ENCODE peak calls at places on chromosome 2, in six cellular contexts. A is spleen, R is uterus, K is Peyer's patch, G is transverse colon, Z is NB4. D is an unnamed sample.
A peak's percentile ranks its signal among the peaks of the same experiment; 100 is the strongest.

GRCh38 chr2:74457549-74458131 is 598 bp upstream of the WBP1 start:
- DNase-seq in A (peak; percentile 97), R (peak; percentile 58), K (peak; percentile 88), G (peak; percentile 86), Z (peak; percentile 79), D (peak; percentile 95)

GRCh38 chr2:209496586-209496982 is 72.7 kb downstream of the MAP2 start:
- DNase-seq in A (no peak), R (no peak), K (no peak), G (no peak), Z (no peak), D (no peak)

GRCh38 chr2:37523861-37524362 is 147.5 kb downstream of the CDC42EP3 start:
- DNase-seq in A (no peak), R (peak; percentile 90), K (no peak), G (peak; percentile 21), Z (peak; percentile 83), D (no peak)

GRCh38 chr2:8954990-8955389 is 48.5 kb downstream of the MBOAT2 start:
- DNase-seq in A (no peak), R (no peak), K (no peak), G (no peak), Z (no peak), D (no peak)

GRCh38 chr2:190123956-190124355 is 61.4 kb upstream of the MSTN start:
- DNase-seq in A (no peak), R (no peak), K (no peak), G (no peak), Z (no peak), D (no peak)

GRCh38 chr2:100290718-100291151 is 31.6 kb downstream of the LONRF2 start:
- DNase-seq in A (no peak), R (no peak), K (no peak), G (no peak), Z (no peak), D (no peak)

GRCh38 chr2:175892046-175892445 is 110.0 kb downstream of the LNPK start:
- DNase-seq in A (no peak), R (no peak), K (no peak), G (no peak), Z (no peak), D (no peak)

GRCh38 chr2:9637330-9637729 is 6.5 kb upstream of the YWHAQ start:
- DNase-seq in A (no peak), R (no peak), K (no peak), G (no peak), Z (no peak), D (no peak)

GRCh38 chr2:229974271-229974670 is 52.0 kb downstream of the FBXO36 start:
- DNase-seq in A (no peak), R (no peak), K (no peak), G (no peak), Z (no peak), D (no peak)

GRCh38 chr2:162344617-162344950 is 652 bp downstream of the GCA start:
- DNase-seq in A (peak; percentile 84), R (no peak), K (no peak), G (peak; percentile 16), Z (no peak), D (no peak)

GRCh38 chr2:10433948-10434884 is 13.9 kb downstream of the ODC1 start:
- DNase-seq in A (peak; percentile 82), R (no peak), K (no peak), G (no peak), Z (peak; percentile 19), D (no peak)

GRCh38 chr2:130381145-130381544 is 25.3 kb downstream of the PTPN18 start:
- DNase-seq in A (no peak), R (no peak), K (no peak), G (no peak), Z (no peak), D (no peak)

GRCh38 chr2:102839668-102840388 is 78.0 kb downstream of the TMEM182 start:
- DNase-seq in A (no peak), R (no peak), K (no peak), G (no peak), Z (peak; percentile 59), D (no peak)

GRCh38 chr2:201955702-201956141 is 77.9 kb upstream of the FZD7 start:
- DNase-seq in A (no peak), R (peak; percentile 75), K (no peak), G (no peak), Z (peak; percentile 64), D (no peak)

GRCh38 chr2:10863047-10863446 is 48.7 kb upstream of the KCNF1 start:
- DNase-seq in A (no peak), R (no peak), K (no peak), G (no peak), Z (no peak), D (no peak)

GRCh38 chr2:206408323-206409320 is 34.7 kb upstream of the ADAM23 start:
- DNase-seq in A (no peak), R (no peak), K (no peak), G (no peak), Z (no peak), D (no peak)

GRCh38 chr2:225041210-225041870 is 928 bp downstream of the DOCK10 start:
- DNase-seq in A (peak; percentile 86), R (no peak), K (peak; percentile 56), G (peak; percentile 51), Z (peak; percentile 83), D (no peak)

GRCh38 chr2:191020742-191021381 is 6.9 kb upstream of the STAT1 start:
- DNase-seq in A (no peak), R (peak; percentile 72), K (no peak), G (peak; percentile 24), Z (peak; percentile 88), D (peak; percentile 87)

GRCh38 chr2:127193164-127193947 is 26.7 kb downstream of the CYP27C1 start:
- DNase-seq in A (peak; percentile 62), R (no peak), K (no peak), G (no peak), Z (no peak), D (no peak)

GRCh38 chr2:84855730-84856129 is 25.2 kb downstream of the TRABD2A start:
- DNase-seq in A (no peak), R (no peak), K (no peak), G (no peak), Z (no peak), D (peak; percentile 69)

DNA sequence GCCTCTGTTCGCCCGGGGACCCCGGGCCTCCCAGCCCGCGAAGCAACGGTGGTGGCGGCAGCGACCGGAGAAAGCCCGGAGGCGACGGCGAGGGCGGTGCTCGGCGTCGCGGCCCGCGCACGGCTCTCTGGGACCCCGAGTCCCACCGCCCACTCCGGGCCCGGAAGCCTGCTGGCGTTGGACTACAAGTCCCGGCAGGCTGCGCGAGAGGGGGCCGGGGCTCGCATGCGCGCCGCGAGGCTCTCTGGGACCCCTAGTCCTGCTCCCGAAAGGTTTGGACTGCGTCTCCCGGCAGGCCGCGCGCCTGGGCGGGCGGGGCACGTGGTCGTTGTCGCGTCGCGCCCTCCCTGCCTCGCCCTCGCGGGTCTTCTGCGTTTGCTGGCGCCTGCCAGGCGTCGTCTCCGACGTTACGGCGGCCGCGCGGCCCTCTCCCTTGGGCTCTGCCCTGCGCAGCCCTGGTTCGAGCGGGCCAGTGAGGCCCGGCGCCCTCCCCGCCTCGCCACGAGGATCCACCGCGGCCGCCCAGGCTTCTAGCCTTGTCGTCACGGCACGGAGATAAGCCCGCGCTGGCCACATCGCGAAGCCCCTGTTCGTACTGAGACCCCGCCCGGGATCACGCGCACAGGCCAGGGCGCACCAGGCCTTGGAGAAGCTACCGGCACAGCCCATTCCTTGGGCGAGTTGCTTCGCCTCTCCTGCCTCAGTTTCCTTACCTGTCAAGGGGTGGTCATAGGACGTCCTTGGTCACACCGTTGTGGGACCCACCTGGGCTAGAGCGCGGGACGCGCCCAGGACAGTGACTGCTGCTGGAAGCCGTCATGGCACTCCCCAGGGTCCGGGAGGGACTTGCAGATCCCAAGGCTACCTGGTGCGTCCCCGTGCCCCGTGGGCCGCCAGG is at the start of gene STK25:
- DNase-seq in A (peak; percentile 99), R (peak; percentile 96), K (peak; percentile 98), G (peak; percentile 98), Z (peak; percentile 99), D (peak; percentile 97)
- TF ChIP-seq POLR2A in A (no peak), R (peak; percentile 83), K (peak; percentile 51), G (peak; percentile 65), Z (peak; percentile 26), D (no peak)

DNA sequence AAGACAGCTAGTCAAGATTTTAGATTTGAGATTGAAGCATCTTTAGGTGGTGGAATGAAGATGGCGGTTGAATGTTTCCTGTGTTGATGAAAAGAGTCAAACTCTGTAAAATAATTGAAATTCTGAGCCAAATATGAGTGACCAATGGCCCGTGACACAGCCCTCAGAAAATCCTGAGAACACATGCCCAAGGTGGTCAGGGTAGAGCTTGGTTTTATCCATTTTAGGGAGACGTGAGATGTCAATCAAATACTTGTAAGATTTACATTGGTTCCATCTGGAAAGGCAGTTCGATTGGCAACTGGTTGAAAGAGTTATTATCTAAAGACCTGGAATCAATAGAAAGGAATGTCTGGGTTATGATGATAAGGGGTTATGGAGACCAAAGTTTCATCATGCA is 198.0 kb upstream of the AGAP1 start:
- DNase-seq in A (no peak), R (no peak), K (no peak), G (no peak), Z (no peak), D (no peak)
- TF ChIP-seq CTCF in A (no peak), R (no peak), K (no peak), G (no peak), Z (no peak), D (no peak)

GRCh38 chr2:70118798-70119454 is 31.6 kb downstream of the PCBP1 start:
- DNase-seq in A (peak; percentile 46), R (no peak), K (no peak), G (no peak), Z (peak; percentile 81), D (no peak)

GRCh38 chr2:70122470-70122869 is 35.2 kb downstream of the PCBP1 start:
- DNase-seq in A (no peak), R (no peak), K (no peak), G (no peak), Z (no peak), D (no peak)

GRCh38 chr2:70123051-70123828 is 36.0 kb downstream of the PCBP1 start:
- DNase-seq in A (peak; percentile 77), R (peak; percentile 79), K (no peak), G (peak; percentile 43), Z (no peak), D (peak; percentile 75)

GRCh38 chr2:70123829-70124117 is 36.5 kb downstream of the PCBP1 start:
- DNase-seq in A (no peak), R (no peak), K (no peak), G (no peak), Z (no peak), D (no peak)

DNA sequence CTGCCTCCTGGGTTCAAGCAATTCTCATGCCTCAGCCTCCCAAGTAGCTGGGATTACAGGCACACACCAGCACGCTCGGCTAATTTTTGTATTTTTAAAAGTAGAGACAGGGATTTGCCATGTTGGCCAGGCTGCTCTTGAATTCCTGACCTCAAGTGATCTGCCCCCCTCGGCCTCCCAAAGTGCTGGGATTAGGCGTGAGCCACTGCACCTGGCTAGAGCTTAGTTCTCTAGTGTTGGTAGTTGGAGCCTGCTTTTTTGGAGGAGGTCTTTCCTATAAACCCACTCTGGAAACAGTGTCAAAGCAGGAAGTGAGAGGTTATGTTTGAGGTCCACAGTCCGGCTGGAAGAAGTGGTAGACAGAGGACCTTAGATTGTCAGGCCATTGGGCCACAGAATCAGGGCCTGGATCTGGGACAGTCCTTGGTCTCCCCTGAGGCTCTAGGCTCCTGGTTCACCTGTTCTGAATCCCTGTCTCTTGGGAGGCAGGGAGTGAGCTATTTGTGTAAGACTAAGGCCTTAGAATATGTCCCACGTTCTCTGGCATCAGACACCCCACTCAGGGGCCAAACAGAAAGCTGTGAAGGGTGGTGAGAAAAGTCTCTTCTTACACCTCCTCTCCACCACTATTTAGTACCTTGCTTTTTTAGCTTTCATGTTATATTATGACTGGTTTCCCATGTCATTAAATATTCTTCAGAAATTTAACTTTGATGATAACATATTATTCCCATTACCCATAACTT is 34.5 kb downstream of the PCBP1 start:
- DNase-seq in A (peak; percentile 70), R (no peak), K (no peak), G (no peak), Z (no peak), D (no peak)
- H3K4me3 ChIP-seq in A (no peak overlapping the region), R (no peak overlapping the region), K (no peak overlapping the region), G (no peak overlapping the region), Z (no peak overlapping the region), D (no peak overlapping the region)

GRCh38 chr2:160291382-160291781 is 91.3 kb upstream of the ITGB6 start:
- DNase-seq in A (no peak), R (no peak), K (no peak), G (no peak), Z (no peak), D (no peak)
- TF ChIP-seq POLR2A in A (no peak), R (no peak), K (no peak), G (no peak), Z (no peak), D (no peak)

D was measured in lower leg skin.